ENCODE peak calls at places on chromosomes 4 and X, in four cellular contexts. U, I, Z and Y are unnamed samples.

GRCh38 chrX:40174594-40175415 is 77.0 kb upstream of the BCOR start:
- DNase-seq in U (no peak), I (peak), Z (peak), Y (peak)

GRCh38 chrX:46179748-46180147 is 365.5 kb downstream of the ZNF674 start:
- DNase-seq in U (no peak), I (no peak), Z (no peak), Y (no peak)

GRCh38 chr4:108113229-108113628 is 55.5 kb downstream of the LEF1 start:
- DNase-seq in U (no peak), I (no peak), Z (no peak), Y (no peak)

GRCh38 chr4:8598391-8599090 is 6.0 kb downstream of the CPZ start:
- DNase-seq in U (no peak), I (no peak), Z (no peak), Y (no peak)

GRCh38 chrX:87900320-87900908 is 382.8 kb downstream of the KLHL4 start:
- DNase-seq in U (no peak), I (no peak), Z (no peak), Y (no peak)

GRCh38 chr4:183098080-183098722 is 856 bp upstream of the WWC2 start:
- DNase-seq in U (peak), I (peak), Z (peak), Y (peak)

GRCh38 chrX:6890862-6891261 is 256.6 kb upstream of the STS start:
- DNase-seq in U (no peak), I (no peak), Z (no peak), Y (no peak)

GRCh38 chrX:68929332-68930150 is 100.7 kb downstream of the EFNB1 start:
- DNase-seq in U (no peak), I (no peak), Z (peak), Y (no peak)

GRCh38 chr4:4655901-4656300 is 114.1 kb upstream of the STX18 start:
- DNase-seq in U (no peak), I (no peak), Z (no peak), Y (no peak)

GRCh38 chrX:134604701-134605271 is 53.5 kb downstream of the PLAC1 start:
- DNase-seq in U (no peak), I (no peak), Z (peak), Y (no peak)

GRCh38 chrX:5314148-5314547 is 914.5 kb downstream of the NLGN4X start:
- DNase-seq in U (no peak), I (no peak), Z (no peak), Y (no peak)

GRCh38 chr4:2009651-2010233 is 968 bp upstream of the NELFA start:
- DNase-seq in U (no peak), I (peak), Z (peak), Y (peak)

GRCh38 chr4:141464366-141464765 is 172.0 kb upstream of the IL15 start:
- DNase-seq in U (no peak), I (no peak), Z (no peak), Y (no peak)

GRCh38 chrX:65720580-65720979 is 53.1 kb downstream of the MSN start:
- DNase-seq in U (no peak), I (no peak), Z (no peak), Y (no peak)

GRCh38 chrX:120653000-120653399 is 23.1 kb upstream of the C1GALT1C1 start:
- DNase-seq in U (no peak), I (no peak), Z (no peak), Y (no peak)

GRCh38 chrX:119981286-119982070 is 37.9 kb upstream of the NKAP start:
- DNase-seq in U (no peak), I (peak), Z (peak), Y (peak)

GRCh38 chrX:51860679-51861078 is 32.7 kb upstream of the MAGED1 start:
- DNase-seq in U (no peak), I (peak), Z (peak), Y (peak)

DNA sequence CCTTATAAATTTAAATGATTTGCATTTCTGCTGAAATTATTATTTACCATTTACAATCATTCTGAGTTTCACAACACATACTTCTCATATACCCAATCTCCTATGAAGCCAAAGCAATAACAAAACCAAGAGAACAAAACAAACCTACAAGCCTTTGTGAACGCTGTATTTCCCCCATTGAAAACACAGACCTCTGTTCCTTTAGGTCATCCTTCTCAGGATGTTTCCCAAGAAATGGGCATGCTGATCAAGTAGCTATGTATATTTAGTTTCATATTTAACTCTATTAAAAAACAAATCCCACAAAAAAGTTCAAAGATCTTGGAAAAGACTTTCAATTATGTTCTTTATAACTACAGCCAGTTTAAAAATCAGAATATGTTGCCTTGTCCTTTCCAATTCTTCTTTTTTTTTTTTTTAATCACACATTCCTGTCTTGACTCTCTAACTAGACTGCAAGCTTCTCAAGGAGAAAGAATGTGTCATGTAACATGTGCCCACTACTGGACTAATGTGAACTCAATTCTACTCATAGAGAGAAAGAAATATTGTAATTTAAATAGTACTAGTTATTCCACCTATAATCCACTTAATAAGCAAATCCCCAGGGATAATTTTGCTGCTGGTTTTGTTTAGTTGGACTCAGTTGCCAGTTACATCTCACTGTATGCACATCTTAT is 84.3 kb upstream of the PRSS48 start:
- DNase-seq in U (no peak), I (no peak), Z (peak), Y (no peak)
- TF ChIP-seq CTCF in U (no peak), I (no peak), Z (no peak), Y (no peak)

GRCh38 chrX:10015711-10016515 is 48.8 kb downstream of the CLDN34 start:
- DNase-seq in U (no peak), I (peak), Z (peak), Y (peak)
- TF ChIP-seq CTCF in U (no peak), I (no peak), Z (no peak), Y (no peak)

GRCh38 chr4:46386570-46386969 is 3.4 kb downstream of the GABRA2 start:
- DNase-seq in U (peak), I (peak), Z (peak), Y (no peak)
- TF ChIP-seq CTCF in U (no peak), I (no peak), Z (peak), Y (peak)

GRCh38 chrX:103446665-103447302 is 70.4 kb downstream of the BEX3 start:
- DNase-seq in U (no peak), I (no peak), Z (peak), Y (no peak)
- TF ChIP-seq CTCF in U (no peak), I (no peak), Z (no peak), Y (no peak)

GRCh38 chrX:17438221-17438620 is 63.2 kb downstream of the NHS start:
- DNase-seq in U (no peak), I (no peak), Z (no peak), Y (no peak)
- TF ChIP-seq CTCF in U (no peak), I (no peak), Z (no peak), Y (no peak)